ENCODE peak calls at places on chromosomes 5 and 9, in five cellular contexts. O is mucosa of descending colon, R is T-cell, F is Karpas-422, U is ACHN. P is an unnamed sample.

GRCh38 chr9:128863647-128864046 is 18.1 kb downstream of the KYAT1 start:
- DNase-seq in O (peak; percentile 76), R (peak; percentile 81), F (peak; percentile 93), U (peak; percentile 58), P (peak; percentile 34)

GRCh38 chr9:110029422-110029814 is 178.5 kb downstream of the C9orf152 start:
- DNase-seq in O (no peak), R (no peak), F (no peak), U (peak; percentile 54), P (peak; percentile 50)

GRCh38 chr5:84249918-84250635 is 134.6 kb downstream of the EDIL3 start:
- DNase-seq in O (no peak), R (no peak), F (no peak), U (peak; percentile 84), P (peak; percentile 67)

GRCh38 chr9:98150726-98151125 is 31.7 kb upstream of the TRIM14 start:
- DNase-seq in O (peak; percentile 2), R (no peak), F (no peak), U (no peak), P (no peak)

GRCh38 chr5:125244531-125244930 is 498.1 kb upstream of the ZNF608 start:
- DNase-seq in O (no peak), R (no peak), F (no peak), U (no peak), P (no peak)

GRCh38 chr9:136056546-136057235 is 38.4 kb downstream of the NACC2 start:
- DNase-seq in O (no peak), R (no peak), F (no peak), U (no peak), P (no peak)

GRCh38 chr9:127767909-127768331 is 10.5 kb downstream of the SH2D3C start:
- DNase-seq in O (no peak), R (no peak), F (no peak), U (no peak), P (no peak)

GRCh38 chr5:137190441-137190840 is 308.7 kb downstream of the SPOCK1 start:
- DNase-seq in O (no peak), R (no peak), F (no peak), U (no peak), P (peak; percentile 24)

GRCh38 chr5:30918171-30918570 is 275.3 kb upstream of the CDH6 start:
- DNase-seq in O (no peak), R (no peak), F (no peak), U (peak; percentile 23), P (peak; percentile 57)

GRCh38 chr5:160029004-160029403 is 20.1 kb downstream of the TTC1 start:
- DNase-seq in O (no peak), R (no peak), F (no peak), U (no peak), P (no peak)

GRCh38 chr9:72633966-72634365 is 112.6 kb downstream of the TMC1 start:
- DNase-seq in O (no peak), R (no peak), F (no peak), U (no peak), P (no peak)

GRCh38 chr9:134730761-134731496 is 89.3 kb downstream of the COL5A1 start:
- DNase-seq in O (no peak), R (no peak), F (no peak), U (no peak), P (no peak)

GRCh38 chr9:124373851-124374250 is 41.4 kb downstream of the PSMB7 start:
- DNase-seq in O (no peak), R (no peak), F (no peak), U (no peak), P (no peak)

GRCh38 chr9:27078685-27079084 is 30.3 kb upstream of the TEK start:
- DNase-seq in O (no peak), R (no peak), F (no peak), U (no peak), P (no peak)

GRCh38 chr5:151570512-151571269 is 20.4 kb downstream of the FAT2 start:
- DNase-seq in O (no peak), R (no peak), F (no peak), U (no peak), P (no peak)

GRCh38 chr5:81006955-81007636 is 46.9 kb downstream of the RASGRF2 start:
- DNase-seq in O (no peak), R (peak; percentile 40), F (no peak), U (no peak), P (no peak)

GRCh38 chr5:132059043-132059695 is 1.3 kb upstream of the IL3 start:
- DNase-seq in O (peak; percentile 40), R (peak; percentile 34), F (no peak), U (no peak), P (no peak)

GRCh38 chr5:131252824-131253171 is 11.1 kb upstream of the CDC42SE2 start:
- DNase-seq in O (peak; percentile 76), R (peak; percentile 81), F (peak; percentile 93), U (no peak), P (no peak)

GRCh38 chr9:89807682-89808075 is 202.9 kb downstream of the GADD45G start:
- DNase-seq in O (no peak), R (no peak), F (no peak), U (no peak), P (no peak)

GRCh38 chr9:89922099-89922498 is 317.3 kb downstream of the GADD45G start:
- DNase-seq in O (no peak), R (no peak), F (no peak), U (no peak), P (no peak)

GRCh38 chr5:1931590-1932138 is 48.9 kb upstream of the IRX4 start:
- DNase-seq in O (no peak), R (no peak), F (no peak), U (no peak), P (no peak)

GRCh38 chr9:69976165-69976564 is 67.5 kb upstream of the MAMDC2 start:
- DNase-seq in O (no peak), R (no peak), F (no peak), U (peak; percentile 74), P (peak; percentile 69)

GRCh38 chr5:58759745-58760144 is 176.9 kb downstream of the RAB3C start:
- DNase-seq in O (no peak), R (no peak), F (no peak), U (peak; percentile 22), P (no peak)

GRCh38 chr9:68515304-68516017 is 25.2 kb downstream of the TMEM252 start:
- DNase-seq in O (no peak), R (no peak), F (no peak), U (no peak), P (peak; percentile 34)

GRCh38 chr9:78439866-78440830 is 143.2 kb downstream of the PSAT1 start:
- DNase-seq in O (no peak), R (no peak), F (no peak), U (no peak), P (no peak)

GRCh38 chr9:119375892-119376291 is 6.7 kb upstream of the BRINP1 start:
- DNase-seq in O (no peak), R (no peak), F (peak; percentile 67), U (peak; percentile 63), P (peak; percentile 3)

GRCh38 chr5:5492087-5492933 is 69.8 kb downstream of the ICE1 start:
- DNase-seq in O (no peak), R (peak; percentile 47), F (peak; percentile 84), U (peak; percentile 55), P (peak; percentile 67)

GRCh38 chr5:35003018-35003957 is 44.5 kb downstream of the AGXT2 start:
- DNase-seq in O (no peak), R (peak; percentile 23), F (peak; percentile 87), U (peak; percentile 56), P (peak; percentile 33)

GRCh38 chr5:143309661-143310431 is 93.6 kb downstream of the NR3C1 start:
- DNase-seq in O (no peak), R (no peak), F (no peak), U (no peak), P (no peak)

GRCh38 chr5:137743031-137743640 is 7.2 kb upstream of the KLHL3 start:
- DNase-seq in O (no peak), R (peak; percentile 60), F (peak; percentile 86), U (peak; percentile 69), P (peak; percentile 67)

GRCh38 chr9:17578577-17578910 is 322 bp upstream of the SH3GL2 start:
- DNase-seq in O (no peak), R (no peak), F (no peak), U (no peak), P (no peak)

GRCh38 chr5:160312139-160312959 is at the start of gene CCNJL:
- DNase-seq in O (peak; percentile 70), R (no peak), F (no peak), U (peak; percentile 72), P (peak; percentile 57)

GRCh38 chr5:174724484-174725260 is at the start of gene MSX2:
- DNase-seq in O (peak; percentile 84), R (no peak), F (no peak), U (no peak), P (peak; percentile 12)

GRCh38 chr5:141637693-141638419 is 1.1 kb downstream of the RELL2 start:
- DNase-seq in O (peak; percentile 85), R (peak; percentile 55), F (peak; percentile 91), U (peak; percentile 46), P (peak; percentile 14)

GRCh38 chr5:172284275-172284971 is 859 bp upstream of the UBTD2 start:
- DNase-seq in O (peak; percentile 69), R (no peak), F (no peak), U (peak; percentile 14), P (peak; percentile 66)

GRCh38 chr9:114025196-114025753 is 52.8 kb downstream of the AMBP start:
- DNase-seq in O (no peak), R (no peak), F (no peak), U (no peak), P (no peak)

GRCh38 chr9:34578241-34579096 is 11.1 kb downstream of the CNTFR start:
- DNase-seq in O (no peak), R (no peak), F (no peak), U (peak; percentile 15), P (peak; percentile 14)